ENCODE peak calls at places on chromosome 14, in nine cellular contexts. L is DMS79 treated with DMSO at 0.1 percent for 48 hours, V is A549, K is NAMALWA, F is MCF 10A, X is BJ, M is left ventricle myocardium inferior, G is GM13977, Z is mesothelial cell of epicardium. C is an unnamed sample.

GRCh38 chr14:60768602-60769001 is 34.0 kb downstream of the MNAT1 start:
- DNase-seq in L (no peak), V (no peak), K (no peak), F (no peak), X (no peak), M (no peak), G (no peak), Z (no peak), C (no peak)

GRCh38 chr14:70931008-70931407 is 23.7 kb downstream of the PCNX1 start:
- DNase-seq in L (no peak), V (no peak), K (no peak), F (no peak), X (no peak), M (no peak), G (no peak), Z (no peak), C (no peak)

GRCh38 chr14:105025429-105025828 is 4.5 kb upstream of the CDCA4 start:
- DNase-seq in L (no peak), V (no peak), K (no peak), F (no peak), X (no peak), M (no peak), G (no peak), Z (no peak), C (no peak)

GRCh38 chr14:102939820-102940561 is 17.5 kb downstream of the AMN start:
- DNase-seq in L (no peak), V (no peak), K (no peak), F (peak), X (no peak), M (no peak), G (no peak), Z (no peak), C (no peak)

GRCh38 chr14:34804933-34805332 is 70.2 kb downstream of the BAZ1A start:
- DNase-seq in L (no peak), V (no peak), K (no peak), F (no peak), X (no peak), M (no peak), G (no peak), Z (no peak), C (no peak)

GRCh38 chr14:74569826-74570591 is 42.0 kb downstream of the LTBP2 start:
- DNase-seq in L (peak), V (no peak), K (no peak), F (peak), X (no peak), M (no peak), G (no peak), Z (no peak), C (no peak)

GRCh38 chr14:75079521-75079920 is 10.1 kb downstream of the ZC2HC1C start:
- DNase-seq in L (no peak), V (no peak), K (no peak), F (no peak), X (no peak), M (no peak), G (no peak), Z (no peak), C (no peak)

GRCh38 chr14:105012171-105012985 is 8.5 kb downstream of the CDCA4 start:
- DNase-seq in L (no peak), V (peak), K (no peak), F (no peak), X (no peak), M (no peak), G (no peak), Z (no peak), C (no peak)

GRCh38 chr14:71289536-71289935 is 382.3 kb downstream of the PCNX1 start:
- DNase-seq in L (no peak), V (no peak), K (no peak), F (no peak), X (no peak), M (no peak), G (no peak), Z (no peak), C (no peak)

GRCh38 chr14:92729632-92730358 is 18.6 kb downstream of the LGMN start:
- DNase-seq in L (no peak), V (no peak), K (no peak), F (peak), X (no peak), M (no peak), G (peak), Z (no peak), C (no peak)

GRCh38 chr14:100144996-100145646 is 14.3 kb downstream of the DEGS2 start:
- DNase-seq in L (no peak), V (no peak), K (no peak), F (no peak), X (no peak), M (no peak), G (no peak), Z (no peak), C (no peak)

GRCh38 chr14:61520546-61520945 is 174.8 kb upstream of the HIF1A start:
- DNase-seq in L (no peak), V (no peak), K (no peak), F (no peak), X (no peak), M (no peak), G (no peak), Z (no peak), C (no peak)

GRCh38 chr14:32514236-32514635 is 185.1 kb downstream of the AKAP6 start:
- DNase-seq in L (no peak), V (no peak), K (no peak), F (no peak), X (no peak), M (no peak), G (no peak), Z (no peak), C (no peak)

GRCh38 chr14:90519262-90519920 is 122.6 kb downstream of the CALM1 start:
- DNase-seq in L (no peak), V (no peak), K (no peak), F (peak), X (no peak), M (no peak), G (no peak), Z (no peak), C (no peak)

GRCh38 chr14:104144911-104145825 is 6.8 kb downstream of the KIF26A start:
- DNase-seq in L (no peak), V (no peak), K (no peak), F (no peak), X (no peak), M (no peak), G (no peak), Z (peak), C (no peak)

GRCh38 chr14:103445783-103446182 is 60.6 kb downstream of the MARK3 start:
- DNase-seq in L (no peak), V (no peak), K (no peak), F (no peak), X (no peak), M (no peak), G (no peak), Z (no peak), C (no peak)

GRCh38 chr14:65866906-65867305 is 454.4 kb downstream of the FUT8 start:
- DNase-seq in L (peak), V (no peak), K (no peak), F (no peak), X (no peak), M (no peak), G (no peak), Z (no peak), C (no peak)